ENCODE peak calls at places on chromosomes 13 and 19, in ten cellular contexts. L is body of pancreas, Q is HCT116, W is K562, G is erythroblast, F is endothelial cell of umbilical vein, V is GM12891, I is breast epithelium, A is esophagus muscularis mucosa, T is transverse colon. M is an unnamed sample.

GRCh38 chr13:101706651-101707050 is 254.2 kb downstream of the ITGBL1 start:
- DNase-seq in L (peak), Q (no peak), W (no peak), G (no peak), F (peak), V (no peak), I (peak), A (no peak), T (peak), M (peak)

GRCh38 chr13:33721719-33722118 is 96.2 kb upstream of the RFC3 start:
- DNase-seq in L (no peak), Q (no peak), W (no peak), G (no peak), F (peak), V (no peak), I (no peak), A (no peak), T (no peak), M (no peak)

GRCh38 chr13:48009298-48009697 is 8.2 kb upstream of the SUCLA2 start:
- DNase-seq in L (no peak), Q (no peak), W (no peak), G (no peak), F (no peak), V (no peak), I (peak), A (no peak), T (peak), M (peak)

GRCh38 chr13:76790519-76791289 is 95.5 kb downstream of the KCTD12 start:
- DNase-seq in L (no peak), Q (no peak), W (no peak), G (no peak), F (peak), V (no peak), I (no peak), A (no peak), T (no peak), M (no peak)

GRCh38 chr19:41926861-41927809 is 1.1 kb downstream of the ERFL start:
- DNase-seq in L (no peak), Q (no peak), W (no peak), G (no peak), F (no peak), V (no peak), I (no peak), A (no peak), T (no peak), M (no peak)

GRCh38 chr13:48236528-48237353 is 3.7 kb downstream of the ITM2B start:
- DNase-seq in L (no peak), Q (no peak), W (no peak), G (peak), F (peak), V (no peak), I (no peak), A (no peak), T (no peak), M (no peak)

GRCh38 chr13:99414048-99414995 is 87.0 kb upstream of the TM9SF2 start:
- DNase-seq in L (no peak), Q (no peak), W (no peak), G (no peak), F (no peak), V (no peak), I (no peak), A (no peak), T (no peak), M (no peak)

GRCh38 chr19:13849277-13849676 is 27.7 kb upstream of the NANOS3 start:
- DNase-seq in L (no peak), Q (no peak), W (no peak), G (no peak), F (no peak), V (no peak), I (peak), A (no peak), T (no peak), M (no peak)

GRCh38 chr13:31124225-31124624 is 37.5 kb downstream of the HSPH1 start:
- DNase-seq in L (no peak), Q (no peak), W (no peak), G (no peak), F (no peak), V (no peak), I (no peak), A (peak), T (no peak), M (no peak)

GRCh38 chr13:32019612-32020233 is 11.9 kb upstream of the FRY start:
- DNase-seq in L (peak), Q (peak), W (peak), G (peak), F (peak), V (peak), I (no peak), A (no peak), T (peak), M (no peak)

GRCh38 chr13:62846302-62846701 is 1430.7 kb upstream of the PCDH20 start:
- DNase-seq in L (no peak), Q (peak), W (no peak), G (no peak), F (peak), V (no peak), I (no peak), A (no peak), T (no peak), M (no peak)

GRCh38 chr13:29569253-29570057 is 26.0 kb downstream of the SLC7A1 start:
- DNase-seq in L (peak), Q (no peak), W (no peak), G (peak), F (peak), V (no peak), I (no peak), A (no peak), T (peak), M (no peak)

GRCh38 chr19:58475714-58476497 is at the start of gene ZNF446:
- DNase-seq in L (peak), Q (peak), W (peak), G (peak), F (peak), V (peak), I (peak), A (peak), T (peak), M (peak)

GRCh38 chr13:104648291-104648690 is 1582.1 kb upstream of the SLC10A2 start:
- DNase-seq in L (no peak), Q (no peak), W (no peak), G (no peak), F (no peak), V (no peak), I (no peak), A (no peak), T (no peak), M (no peak)

GRCh38 chr19:12364391-12365093 is 941 bp downstream of the ZNF442 start:
- DNase-seq in L (peak), Q (no peak), W (peak), G (peak), F (peak), V (no peak), I (no peak), A (no peak), T (peak), M (no peak)

GRCh38 chr13:97252735-97253134 is 30.6 kb downstream of the MBNL2 start:
- DNase-seq in L (no peak), Q (no peak), W (no peak), G (no peak), F (no peak), V (no peak), I (no peak), A (no peak), T (no peak), M (no peak)

GRCh38 chr13:112764864-112765561 is 75.2 kb downstream of the ATP11A start:
- DNase-seq in L (no peak), Q (no peak), W (no peak), G (no peak), F (no peak), V (no peak), I (no peak), A (no peak), T (no peak), M (no peak)

GRCh38 chr19:55348317-55349034 is 6.0 kb downstream of the COX6B2 start:
- DNase-seq in L (no peak), Q (no peak), W (no peak), G (no peak), F (no peak), V (no peak), I (no peak), A (no peak), T (no peak), M (no peak)

GRCh38 chr19:54041969-54042606 is 21.6 kb downstream of the VSTM1 start:
- DNase-seq in L (no peak), Q (no peak), W (peak), G (no peak), F (no peak), V (no peak), I (no peak), A (no peak), T (no peak), M (peak)

GRCh38 chr19:38862321-38863059 is 12.7 kb upstream of the HNRNPL start:
- DNase-seq in L (peak), Q (no peak), W (no peak), G (peak), F (peak), V (no peak), I (peak), A (no peak), T (peak), M (no peak)

GRCh38 chr19:41687419-41687818 is 651 bp downstream of the CEACAM7 start:
- DNase-seq in L (no peak), Q (no peak), W (no peak), G (no peak), F (no peak), V (no peak), I (no peak), A (peak), T (no peak), M (no peak)

GRCh38 chr19:14167594-14168138 is 31.3 kb upstream of the ASF1B start:
- DNase-seq in L (no peak), Q (no peak), W (no peak), G (no peak), F (no peak), V (no peak), I (no peak), A (no peak), T (no peak), M (no peak)

GRCh38 chr13:105915451-105915850 is 620.0 kb downstream of the EFNB2 start:
- DNase-seq in L (no peak), Q (no peak), W (no peak), G (no peak), F (no peak), V (no peak), I (no peak), A (no peak), T (no peak), M (no peak)

GRCh38 chr19:1173160-1173844 is 766 bp downstream of the SBNO2 start:
- DNase-seq in L (no peak), Q (no peak), W (peak), G (peak), F (no peak), V (no peak), I (peak), A (no peak), T (no peak), M (no peak)

GRCh38 chr19:42850981-42851717 is 28.4 kb downstream of the PSG1 start:
- DNase-seq in L (peak), Q (peak), W (no peak), G (peak), F (no peak), V (no peak), I (peak), A (peak), T (peak), M (peak)

GRCh38 chr19:19074172-19074905 is 10.5 kb downstream of the SLC25A42 start:
- DNase-seq in L (no peak), Q (no peak), W (no peak), G (no peak), F (no peak), V (no peak), I (no peak), A (no peak), T (no peak), M (no peak)

GRCh38 chr13:28623782-28624706 is 34.9 kb upstream of the POMP start:
- DNase-seq in L (no peak), Q (no peak), W (no peak), G (no peak), F (no peak), V (no peak), I (no peak), A (no peak), T (no peak), M (no peak)

GRCh38 chr19:29942404-29943261 is 594 bp downstream of the URI1 start:
- DNase-seq in L (peak), Q (no peak), W (no peak), G (peak), F (peak), V (peak), I (no peak), A (no peak), T (peak), M (peak)

GRCh38 chr19:21322528-21322927 is 6.7 kb downstream of the ZNF708 start:
- DNase-seq in L (peak), Q (no peak), W (no peak), G (no peak), F (no peak), V (no peak), I (peak), A (no peak), T (no peak), M (no peak)

GRCh38 chr19:30171138-30171635 is 201.0 kb upstream of the ZNF536 start:
- DNase-seq in L (no peak), Q (no peak), W (no peak), G (no peak), F (no peak), V (no peak), I (no peak), A (peak), T (no peak), M (no peak)

GRCh38 chr13:30971575-30971974 is 39.1 kb downstream of the TEX26 start:
- DNase-seq in L (no peak), Q (no peak), W (no peak), G (no peak), F (no peak), V (no peak), I (no peak), A (no peak), T (no peak), M (no peak)

GRCh38 chr19:17794731-17795494 is at the start of gene B3GNT3:
- DNase-seq in L (peak), Q (peak), W (peak), G (peak), F (no peak), V (no peak), I (peak), A (no peak), T (peak), M (no peak)

GRCh38 chr19:49415102-49415809 is 8.0 kb downstream of the PTH2 start:
- DNase-seq in L (no peak), Q (no peak), W (no peak), G (no peak), F (no peak), V (no peak), I (no peak), A (no peak), T (no peak), M (no peak)
- TF ChIP-seq POLR2A in L (no peak), Q (no peak), W (no peak), G (no peak), F (no peak), V (no peak), I (no peak), A (no peak), T (no peak), M (no peak)

GRCh38 chr19:32580901-32581703 is at the start of gene PDCD5:
- DNase-seq in L (peak), Q (peak), W (peak), G (peak), F (peak), V (peak), I (peak), A (peak), T (peak), M (peak)
- TF ChIP-seq POLR2A in L (peak), Q (peak), W (peak), G (peak), F (peak), V (peak), I (no peak), A (peak), T (peak), M (peak)

DNA sequence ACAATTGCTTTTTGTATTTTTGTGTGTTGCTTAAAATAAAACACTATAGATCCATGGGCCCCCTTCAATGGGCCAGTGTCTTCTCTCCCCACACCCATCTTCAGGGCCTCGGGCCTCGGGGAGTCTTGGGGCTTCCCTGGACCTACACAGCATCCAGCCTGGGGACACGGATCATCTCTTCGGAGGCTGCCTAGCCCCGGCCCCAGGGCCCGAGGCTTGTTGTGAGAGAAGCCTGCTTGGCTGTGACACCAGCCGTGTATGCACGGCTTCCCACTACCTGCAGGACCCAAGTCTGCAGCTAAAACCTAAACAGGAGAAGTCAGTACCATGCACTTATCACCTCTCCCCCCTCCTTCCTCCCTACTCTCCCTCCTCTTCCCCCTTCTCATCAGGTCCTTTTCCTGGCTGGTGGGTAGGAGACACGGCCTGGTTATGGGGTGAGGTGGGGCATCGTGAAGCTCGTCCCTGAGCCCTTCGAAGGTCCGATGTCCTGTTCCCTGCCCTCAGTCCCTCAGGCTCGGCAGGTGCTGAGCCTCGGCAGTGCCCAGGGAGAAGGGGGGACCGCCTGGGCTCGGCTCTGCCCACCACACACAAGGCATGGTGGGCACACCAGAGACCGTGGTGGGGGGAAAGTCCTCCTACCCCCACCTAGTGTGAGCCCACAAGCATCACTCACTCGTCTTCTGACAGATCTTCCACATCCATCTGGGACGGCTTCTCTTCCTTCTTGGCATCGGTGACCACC is 9.5 kb downstream of the C13orf46 start:
- DNase-seq in L (no peak), Q (no peak), W (no peak), G (no peak), F (no peak), V (no peak), I (no peak), A (no peak), T (no peak), M (no peak)
- TF ChIP-seq POLR2A in L (no peak), Q (no peak), W (no peak), G (no peak), F (no peak), V (no peak), I (no peak), A (no peak), T (no peak), M (no peak)

DNA sequence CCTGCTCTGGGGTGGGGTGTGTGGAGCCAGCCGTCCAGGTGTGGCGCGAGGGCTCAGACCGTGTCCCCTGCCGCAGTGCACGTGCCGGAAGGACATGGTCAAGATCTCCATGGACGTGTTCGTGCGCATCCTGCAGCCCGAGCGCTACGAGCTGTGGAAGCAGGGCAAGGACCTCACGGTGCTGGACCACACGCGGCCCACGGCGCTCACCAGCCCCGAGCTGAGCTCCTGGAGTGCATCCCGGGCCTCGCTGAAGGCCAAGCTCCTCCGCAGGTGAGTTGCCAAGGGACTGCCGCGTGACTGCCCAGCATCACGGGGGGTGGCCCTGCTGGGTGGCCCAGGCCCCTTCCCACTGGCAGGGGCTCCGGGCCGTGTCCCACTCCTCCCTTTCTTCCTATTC is 141.6 kb downstream of the KDM4B start:
- DNase-seq in L (no peak), Q (no peak), W (no peak), G (no peak), F (no peak), V (no peak), I (no peak), A (no peak), T (no peak), M (no peak)
- TF ChIP-seq POLR2A in L (no peak), Q (no peak), W (no peak), G (no peak), F (no peak), V (no peak), I (no peak), A (no peak), T (no peak), M (no peak)

DNA sequence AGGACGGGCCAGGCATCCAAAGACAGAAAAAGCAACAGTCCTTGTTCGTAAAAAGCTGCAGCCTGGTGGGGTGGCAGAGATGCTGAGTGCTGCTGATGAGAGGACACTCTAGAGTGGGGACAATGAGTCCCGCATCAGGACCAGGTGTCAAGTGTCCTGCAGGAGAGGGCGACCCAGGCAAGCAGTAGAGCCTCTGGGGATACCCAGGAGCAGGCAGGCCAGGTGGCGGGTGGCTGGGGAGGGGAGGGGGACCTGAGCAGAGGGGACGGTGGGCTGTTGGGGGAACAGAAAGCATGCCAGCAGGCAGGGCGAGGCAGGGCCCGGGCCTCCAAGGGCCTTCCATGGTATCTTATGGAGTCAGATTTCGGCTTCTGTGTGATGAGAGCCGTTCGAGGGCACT is 35.8 kb downstream of the GGACT start:
- DNase-seq in L (no peak), Q (no peak), W (no peak), G (no peak), F (no peak), V (no peak), I (no peak), A (no peak), T (no peak), M (no peak)
- TF ChIP-seq POLR2A in L (no peak), Q (no peak), W (no peak), G (no peak), F (no peak), V (no peak), I (no peak), A (no peak), T (no peak), M (no peak)

M was measured in H54.